ENCODE peak calls at places on chromosomes 2 and 18, in four cellular contexts. V, S, C and L are unnamed samples. For H3K4me1 and H3K36me3, the result is how much of the 10 kb centered on the place peaks cover.

GRCh38 chr2:23684540-23685176 is 242.3 kb downstream of the ATAD2B start:
- DNase-seq in V (no peak), S (no peak), C (no peak), L (no peak)

GRCh38 chr2:64753384-64753783 is 99.7 kb upstream of the SERTAD2 start:
- DNase-seq in V (no peak), S (no peak), C (no peak), L (no peak)

GRCh38 chr2:227228061-227228667 is 63.7 kb downstream of the COL4A3 start:
- DNase-seq in V (peak), S (peak), C (peak), L (peak)

GRCh38 chr2:18432999-18433398 is 127.5 kb downstream of the RDH14 start:
- DNase-seq in V (no peak), S (no peak), C (no peak), L (peak)

GRCh38 chr18:46917808-46918600 is 602 bp downstream of the KATNAL2 start:
- DNase-seq in V (peak), S (peak), C (no peak), L (peak)

GRCh38 chr2:216066255-216066654 is 15.4 kb downstream of the PECR start:
- DNase-seq in V (no peak), S (no peak), C (no peak), L (no peak)

GRCh38 chr18:6868033-6868432 is 138.5 kb downstream of the ARHGAP28 start:
- DNase-seq in V (no peak), S (no peak), C (no peak), L (no peak)

GRCh38 chr2:166900700-166901099 is 12.4 kb downstream of the XIRP2 start:
- DNase-seq in V (no peak), S (no peak), C (no peak), L (no peak)

GRCh38 chr2:239321596-239322413 is 79.0 kb downstream of the HDAC4 start:
- DNase-seq in V (no peak), S (no peak), C (no peak), L (no peak)

GRCh38 chr2:216860738-216861137 is 874 bp upstream of the TNP1 start:
- DNase-seq in V (no peak), S (no peak), C (no peak), L (no peak)

GRCh38 chr2:237254911-237255578 is 158.9 kb downstream of the COL6A3 start:
- DNase-seq in V (no peak), S (no peak), C (no peak), L (no peak)

GRCh38 chr2:177078416-177078815 is 134.2 kb upstream of the HNRNPA3 start:
- DNase-seq in V (peak), S (no peak), C (peak), L (peak)

GRCh38 chr2:45046786-45047185 is 37.5 kb upstream of the SIX2 start:
- DNase-seq in V (no peak), S (no peak), C (no peak), L (no peak)

DNA sequence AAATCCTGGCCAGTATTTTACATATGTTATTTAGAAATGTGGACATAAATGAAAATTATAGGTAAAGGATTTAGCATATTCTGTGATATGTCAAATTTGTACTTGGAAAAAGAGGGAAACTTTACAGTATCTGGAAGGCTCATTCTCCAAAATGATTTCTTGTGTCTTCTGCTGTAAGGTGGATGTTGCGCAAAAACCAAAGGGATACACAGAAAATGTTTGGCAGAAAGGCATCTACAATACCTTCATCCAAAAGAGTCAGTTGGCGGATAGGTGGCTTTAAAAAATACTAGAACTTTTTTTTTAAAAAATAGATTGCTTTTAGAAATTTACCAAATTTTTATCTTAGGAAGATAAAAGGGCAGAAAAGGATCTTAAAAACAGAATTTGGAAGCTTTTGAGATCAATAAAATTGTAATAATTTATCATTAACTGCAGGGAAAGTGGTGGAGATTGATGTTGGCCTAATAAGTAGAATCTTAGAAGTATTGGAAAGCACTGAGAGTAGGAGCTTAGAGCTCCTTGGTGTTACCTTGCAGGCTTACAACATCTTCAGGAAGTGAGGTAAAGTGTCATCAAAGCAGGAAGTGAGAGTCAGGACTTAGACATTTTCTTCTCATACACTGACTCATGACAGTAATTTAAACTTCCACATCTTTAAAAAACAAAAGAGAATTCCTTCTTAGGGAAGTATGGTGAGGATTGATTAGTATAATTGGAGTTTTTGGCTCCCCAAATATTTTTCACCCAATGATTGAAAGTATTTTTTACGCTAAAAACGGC is 2.1 kb downstream of the NABP1 start:
- DNase-seq in V (no peak), S (no peak), C (no peak), L (no peak)
- H3K4me1 ChIP-seq in V (under half), S (under half), C (under half), L (under half)

GRCh38 chr2:28414583-28414982 is 21.9 kb downstream of the FOSL2 start:
- DNase-seq in V (no peak), S (no peak), C (no peak), L (peak)
- H3K36me3 ChIP-seq in V (under half), S (half or more), C (under half), L (half or more)

GRCh38 chr2:37583867-37584266 is 87.6 kb downstream of the CDC42EP3 start:
- DNase-seq in V (no peak), S (no peak), C (no peak), L (no peak)
- H3K4me1 ChIP-seq in V (under half), S (under half), C (under half), L (under half)

GRCh38 chr2:188573453-188573852 is 281.8 kb downstream of the GULP1 start:
- DNase-seq in V (no peak), S (no peak), C (no peak), L (no peak)
- H3K36me3 ChIP-seq in V (under half), S (under half), C (under half), L (under half)

GRCh38 chr2:240996834-240997140 is 1.6 kb upstream of the SNED1 start:
- DNase-seq in V (no peak), S (no peak), C (no peak), L (no peak)
- H3K4me1 ChIP-seq in V (half or more), S (half or more), C (under half), L (half or more)

GRCh38 chr2:98559581-98559980 is 48.7 kb downstream of the COA5 start:
- DNase-seq in V (no peak), S (no peak), C (no peak), L (no peak)

GRCh38 chr2:98561902-98562695 is 46.2 kb downstream of the COA5 start:
- DNase-seq in V (no peak), S (peak), C (peak), L (no peak)

GRCh38 chr2:98558852-98559530 is 49.3 kb downstream of the COA5 start:
- DNase-seq in V (no peak), S (no peak), C (no peak), L (no peak)

GRCh38 chr2:98561018-98561417 is 47.3 kb downstream of the COA5 start:
- DNase-seq in V (no peak), S (no peak), C (no peak), L (no peak)

DNA sequence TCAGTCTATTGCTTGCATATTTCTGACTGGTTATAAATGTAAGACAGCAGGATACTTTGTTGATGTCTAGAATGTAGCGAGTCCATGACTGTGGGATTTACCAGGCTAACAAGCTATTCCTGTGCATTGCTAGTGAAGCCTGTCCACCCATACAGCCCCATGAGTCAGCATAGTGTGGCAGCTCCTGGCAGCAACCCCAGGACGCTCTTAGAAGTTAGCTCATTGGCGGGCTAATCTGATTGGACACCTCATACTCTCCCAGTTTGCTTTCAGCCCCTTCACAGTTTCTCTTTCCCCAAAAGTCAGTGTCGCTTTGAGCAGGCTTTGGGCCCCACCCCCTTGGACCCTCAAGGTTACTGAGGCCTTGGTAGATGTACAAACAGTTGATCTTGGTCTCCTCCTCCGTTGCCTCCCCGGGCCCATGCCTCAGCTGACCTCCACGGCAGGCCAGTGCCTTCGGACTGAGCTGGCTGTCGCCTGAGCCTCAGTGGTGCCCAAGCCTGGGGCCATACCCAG is 48.0 kb downstream of the COA5 start:
- DNase-seq in V (no peak), S (peak), C (peak), L (no peak)
- H3K36me3 ChIP-seq in V (under half), S (under half), C (under half), L (under half)

DNA sequence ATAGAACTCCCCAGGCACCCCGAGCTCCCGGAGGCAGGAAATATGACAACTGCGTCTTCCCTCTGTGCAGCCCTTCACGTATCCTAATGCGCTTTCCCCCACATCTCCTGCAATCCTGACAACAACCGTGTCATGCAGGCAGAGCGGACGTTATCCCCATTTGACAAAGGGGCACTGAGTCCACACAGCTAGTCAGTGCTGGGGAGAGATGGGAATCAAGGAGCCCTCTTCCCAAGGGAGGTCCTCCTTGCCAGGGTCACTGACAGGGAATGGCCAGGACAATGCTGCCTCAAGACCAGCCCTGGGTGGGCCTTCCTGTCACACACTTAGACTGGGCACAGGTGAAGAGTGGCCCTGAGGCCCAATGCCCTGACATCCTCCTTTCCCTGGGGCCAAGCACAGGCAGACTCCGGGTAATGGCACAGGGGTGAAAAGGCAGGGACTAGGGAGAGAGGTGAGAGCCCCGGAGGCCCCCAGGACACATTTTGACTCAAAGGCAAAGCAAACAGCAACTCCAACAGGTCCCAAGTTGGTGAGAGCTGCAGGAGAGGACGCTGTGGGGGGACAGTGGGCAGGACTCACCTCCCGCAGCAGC is 2.2 kb downstream of the ADCY3 start:
- DNase-seq in V (no peak), S (no peak), C (no peak), L (no peak)
- H3K4me1 ChIP-seq in V (under half), S (under half), C (under half), L (under half)

DNA sequence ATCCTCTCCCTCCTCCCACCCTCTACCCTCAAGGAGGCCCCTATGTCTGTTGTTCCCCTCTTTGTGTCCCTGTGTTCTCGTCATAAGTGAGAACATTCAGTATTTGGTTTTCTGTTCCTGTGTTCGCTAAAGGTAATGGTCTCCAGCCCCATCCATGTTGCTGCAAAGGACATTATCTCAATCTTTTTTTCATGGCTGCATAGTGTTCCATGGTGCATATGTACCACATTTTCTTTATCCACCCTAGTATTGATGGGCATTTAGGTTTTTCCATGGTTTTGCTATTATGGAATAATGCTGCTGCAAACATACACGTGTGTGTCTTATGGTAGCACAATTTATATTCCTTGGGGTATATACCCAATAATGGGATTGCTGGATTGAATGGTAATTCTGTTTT is 33.0 kb downstream of the PUM2 start:
- DNase-seq in V (no peak), S (no peak), C (no peak), L (no peak)
- H3K36me3 ChIP-seq in V (under half), S (half or more), C (under half), L (half or more)

DNA sequence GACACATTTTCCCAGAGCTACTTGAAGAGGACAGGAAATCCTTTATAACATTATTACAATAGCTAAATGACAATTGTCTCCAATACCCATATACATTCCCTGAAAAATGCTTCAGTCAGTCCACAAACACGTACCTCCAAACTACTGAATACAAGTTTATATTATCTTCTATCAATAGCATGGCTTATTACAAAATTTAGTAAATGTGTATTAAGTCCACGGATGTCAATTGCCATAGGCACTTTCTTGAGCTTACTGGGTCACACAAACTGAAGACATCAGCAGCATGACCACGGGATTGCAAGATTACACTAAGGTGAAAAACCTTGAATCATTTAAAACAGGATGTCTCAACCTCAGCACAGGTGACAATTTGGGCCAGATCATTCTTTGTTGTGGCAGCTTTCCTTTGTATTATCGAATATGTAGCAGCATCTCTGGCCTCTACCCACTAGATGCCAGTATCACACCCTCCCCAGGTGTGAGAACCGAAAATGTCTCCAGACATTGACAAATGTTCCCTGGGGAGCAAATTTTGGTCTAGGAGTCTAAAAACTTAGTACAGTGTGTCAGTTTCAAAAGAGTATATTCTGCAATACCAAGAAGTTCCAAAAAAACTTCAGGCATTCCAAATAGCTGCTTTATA is 1.4 kb downstream of the MBD2 start:
- DNase-seq in V (no peak), S (no peak), C (no peak), L (no peak)
- H3K4me1 ChIP-seq in V (under half), S (under half), C (under half), L (under half)